ENCODE peak calls at places on chromosomes 11 and 22, in four cellular contexts. G, V, O and X are unnamed samples. For H3K9me3, the result is how much of the 10 kb centered on the place peaks cover.

GRCh38 chr11:111976119-111976518 is 39.0 kb downstream of the DIXDC1 start:
- DNase-seq in G (no peak), V (no peak), O (no peak), X (no peak)

GRCh38 chr22:31526275-31526674 is 29.9 kb downstream of the SFI1 start:
- DNase-seq in G (no peak), V (no peak), O (no peak), X (no peak)

GRCh38 chr11:45444796-45445195 is 158.7 kb upstream of the SYT13 start:
- DNase-seq in G (no peak), V (no peak), O (no peak), X (no peak)

GRCh38 chr11:76627541-76628082 is 42.9 kb downstream of the LRRC32 start:
- DNase-seq in G (no peak), V (no peak), O (no peak), X (peak)

GRCh38 chr22:42937164-42937854 is 77.6 kb downstream of the PACSIN2 start:
- DNase-seq in G (peak), V (peak), O (no peak), X (peak)

GRCh38 chr22:29133603-29134133 is 60.8 kb downstream of the KREMEN1 start:
- DNase-seq in G (no peak), V (no peak), O (no peak), X (no peak)

GRCh38 chr11:119671048-119671447 is 58.0 kb downstream of the NECTIN1 start:
- DNase-seq in G (peak), V (peak), O (peak), X (peak)

GRCh38 chr22:17944205-17944725 is 80.1 kb downstream of the MICAL3 start:
- DNase-seq in G (no peak), V (no peak), O (no peak), X (no peak)

GRCh38 chr22:43534916-43535315 is 123.1 kb downstream of the MPPED1 start:
- DNase-seq in G (peak), V (no peak), O (no peak), X (no peak)

GRCh38 chr11:126332221-126332711 is 23.2 kb upstream of the ST3GAL4 start:
- DNase-seq in G (no peak), V (no peak), O (peak), X (no peak)

DNA sequence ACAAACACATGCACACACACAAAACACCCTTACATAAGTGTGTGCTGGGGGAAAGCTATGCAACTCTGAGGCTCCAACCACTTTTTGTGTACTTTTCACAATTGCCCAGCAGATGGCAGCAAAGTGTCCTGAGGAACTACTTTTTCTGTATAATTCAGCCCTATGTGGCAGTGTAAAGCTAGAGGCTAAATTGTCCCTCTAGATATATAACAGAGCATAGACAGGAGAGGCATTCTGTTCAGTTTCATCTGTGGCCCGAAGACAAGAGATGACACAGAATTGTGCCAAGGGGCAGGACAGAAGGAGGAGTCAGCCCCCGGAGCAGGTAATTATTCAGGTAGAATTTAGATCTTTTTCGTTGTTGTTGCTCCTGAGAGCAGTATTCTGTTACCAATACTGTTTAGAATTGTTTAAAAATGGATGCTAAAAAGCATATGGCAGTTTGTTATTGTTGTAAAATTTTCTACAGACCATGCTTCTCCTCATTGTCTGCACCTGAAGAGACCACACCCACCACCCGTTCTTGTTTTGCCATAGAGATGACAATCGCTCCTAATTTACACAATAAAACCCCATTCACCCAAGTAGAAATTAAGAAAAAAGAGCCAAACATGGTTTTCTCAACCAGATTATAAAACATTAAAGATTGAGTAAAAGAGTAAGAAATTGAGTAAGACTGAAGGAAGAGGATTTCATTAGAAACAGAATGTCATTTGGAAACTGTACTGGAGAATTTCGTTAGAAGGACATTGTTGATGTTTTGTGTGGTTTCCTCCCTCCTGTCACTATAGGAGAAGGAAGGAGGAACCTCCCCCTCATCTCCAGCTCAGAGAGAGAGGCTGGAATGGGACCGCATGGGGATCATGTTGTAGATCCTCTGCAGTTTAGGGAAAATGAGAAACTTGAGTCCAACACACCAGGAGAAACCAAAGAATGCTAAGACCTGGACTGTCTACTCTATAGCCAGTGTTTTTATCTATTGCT is 14.5 kb upstream of the MS4A7 start:
- DNase-seq in G (peak), V (peak), O (peak), X (no peak)
- TF ChIP-seq CTCF in G (peak), V (peak), O (no peak), X (peak)

DNA sequence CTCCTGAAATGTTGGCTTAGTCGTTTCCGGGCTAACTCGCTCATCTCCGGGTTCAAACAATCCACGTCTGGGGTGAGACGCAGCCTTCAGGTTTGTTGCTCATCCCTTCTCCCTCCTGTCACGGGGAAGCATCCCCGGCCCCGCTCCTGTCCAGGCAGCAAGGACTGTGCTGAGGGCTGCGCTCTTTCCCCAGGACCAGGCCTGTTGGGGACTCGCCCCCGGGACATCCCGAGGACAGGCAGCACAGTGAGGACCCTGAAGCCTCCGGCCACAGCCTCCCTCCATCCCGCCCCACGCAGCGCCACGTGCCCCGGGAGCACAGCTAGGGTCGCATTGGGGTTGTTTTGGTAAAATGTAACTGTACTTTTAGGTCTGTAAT is 252.0 kb downstream of the BRD1 start:
- DNase-seq in G (peak), V (no peak), O (no peak), X (peak)
- H3K9me3 ChIP-seq in G (under half), V (under half), O (under half), X (under half)

DNA sequence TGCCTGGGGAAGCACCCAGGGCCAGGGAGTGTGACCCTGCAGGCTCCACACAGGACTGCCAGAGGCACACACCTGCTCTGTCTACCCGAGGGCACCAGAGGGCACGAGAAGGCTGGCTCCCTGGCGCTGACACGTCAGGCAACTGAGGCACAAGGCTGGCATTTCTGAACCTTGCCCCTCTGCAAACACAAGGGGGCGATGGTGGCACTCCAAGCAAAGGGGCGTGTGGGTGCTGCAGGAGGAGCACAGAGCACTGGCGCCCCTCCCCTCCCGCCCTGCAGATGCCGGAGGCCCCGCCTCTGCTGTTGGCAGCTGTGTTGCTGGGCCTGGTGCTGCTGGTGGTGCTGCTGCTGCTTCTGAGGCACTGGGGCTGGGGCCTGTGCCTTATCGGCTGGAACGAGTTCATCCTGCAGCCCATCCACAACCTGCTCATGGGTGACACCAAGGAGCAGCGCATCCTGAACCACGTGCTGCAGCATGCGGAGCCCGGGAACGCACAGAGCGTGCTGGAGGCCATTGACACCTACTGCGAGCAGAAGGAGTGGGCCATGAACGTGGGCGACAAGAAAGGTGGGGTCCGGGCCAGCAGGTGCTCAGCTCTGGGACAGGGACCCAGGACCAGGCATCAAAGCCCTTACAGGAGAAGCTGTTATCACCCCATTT is 20.8 kb upstream of the TXNRD2 start:
- DNase-seq in G (peak), V (peak), O (no peak), X (peak)
- TF ChIP-seq POLR2A in G (no peak), V (peak), O (no peak), X (no peak)

DNA sequence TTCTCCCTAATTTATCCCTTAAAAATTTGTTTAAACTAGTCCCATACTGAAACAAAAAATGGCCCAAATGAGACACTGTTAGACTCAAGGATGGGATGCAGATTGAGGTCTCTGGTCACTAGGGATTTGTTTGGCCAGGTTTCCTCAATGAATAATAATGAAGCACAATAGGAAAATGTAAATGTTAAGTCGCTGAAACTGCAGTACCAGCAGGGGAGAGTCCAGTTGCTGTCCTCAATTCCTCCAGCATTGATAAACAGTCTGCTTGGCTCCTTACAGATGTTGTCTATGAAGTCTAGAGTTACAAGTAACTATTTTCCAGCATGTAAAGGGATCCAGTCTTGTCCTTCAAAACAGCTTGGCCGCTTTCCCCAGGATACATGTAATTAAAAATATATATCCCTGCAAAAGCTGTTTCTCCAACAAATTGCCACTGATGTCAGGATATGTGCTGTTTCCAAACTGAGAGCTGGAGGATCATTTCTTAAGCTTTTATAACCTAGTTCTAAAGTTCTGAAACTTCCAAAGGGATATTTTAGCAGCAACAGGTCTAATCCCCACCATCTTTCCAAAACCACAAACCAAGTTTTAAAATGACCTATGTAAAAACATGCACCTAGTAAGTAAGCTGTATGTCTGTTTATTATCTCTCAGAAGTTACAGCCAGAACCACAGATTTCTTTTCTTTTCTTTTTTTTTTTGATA is 2.1 kb downstream of the FZD4 start:
- DNase-seq in G (no peak), V (no peak), O (peak), X (no peak)
- TF ChIP-seq CTCF in G (no peak), V (no peak), O (no peak), X (no peak)

GRCh38 chr22:48838376-48838775 is 989.3 kb downstream of the BRD1 start:
- DNase-seq in G (no peak), V (no peak), O (no peak), X (no peak)
- H3K9me3 ChIP-seq in G (under half), V (under half), O (under half), X (under half)